ENCODE peak calls at places on chromosomes 12 and 14, in four cellular contexts. W is foreskin keratinocyte; K is ovary; V is stimulated activated CD4-positive, alpha-beta T cell treated with anti-CD3 and anti-CD28 coated beads, Interleukin-12 subunit alpha, Interleukin-12 subunit beta, amount 100 ng/mL, for 4 hours. U is an unnamed sample.

GRCh38 chr12:93780115-93780641 is 103.0 kb downstream of the CRADD start:
- DNase-seq in W (no peak), V (no peak), K (no peak), U (no peak)

GRCh38 chr12:47821346-47821706 is 1.6 kb upstream of the HDAC7 start:
- DNase-seq in W (no peak), V (no peak), K (no peak), U (no peak)

GRCh38 chr14:66735853-66736252 is 227.9 kb downstream of the GPHN start:
- DNase-seq in K (no peak), W (no peak), V (no peak), U (no peak)

GRCh38 chr12:48198619-48198973 is 4.5 kb downstream of the OR10AD1 start:
- DNase-seq in K (peak; percentile 67), V (peak; percentile 19), W (no peak), U (no peak)

GRCh38 chr14:106738075-106738474 is 1211.7 kb downstream of the TMEM121 start:
- DNase-seq in K (no peak), V (no peak), W (no peak), U (no peak)

GRCh38 chr12:47862881-47863280 is 41.9 kb downstream of the VDR start:
- DNase-seq in K (no peak), V (no peak), W (no peak), U (no peak)

GRCh38 chr14:74907744-74908143 is 15.3 kb downstream of the RPS6KL1 start:
- DNase-seq in K (peak; percentile 30), W (no peak), V (no peak), U (no peak)

GRCh38 chr14:88005978-88006851 is 1.3 kb downstream of the GPR65 start:
- DNase-seq in K (no peak), W (no peak), V (peak; percentile 47), U (no peak)

GRCh38 chr14:101351146-101351545 is 210.1 kb upstream of the DIO3 start:
- DNase-seq in W (no peak), V (no peak), K (no peak), U (no peak)

GRCh38 chr12:76183459-76184186 is 99.1 kb upstream of the NAP1L1 start:
- DNase-seq in V (peak; percentile 24), W (peak; percentile 96), K (no peak), U (no peak)

GRCh38 chr14:85102591-85102990 is 427.4 kb upstream of the FLRT2 start:
- DNase-seq in V (no peak), W (no peak), K (no peak), U (no peak)

GRCh38 chr14:100767003-100767787 is 40.5 kb downstream of the DLK1 start:
- DNase-seq in W (no peak), V (no peak), K (no peak), U (no peak)

GRCh38 chr12:95116773-95117172 is 43.4 kb upstream of the NR2C1 start:
- DNase-seq in K (no peak), W (peak; percentile 97), V (no peak), U (no peak)

GRCh38 chr12:33439587-33440011 is at the start of gene SYT10:
- DNase-seq in V (no peak), W (peak; percentile 4), K (no peak), U (peak; percentile 74)

GRCh38 chr12:101832030-101832429 is 1.3 kb upstream of the GNPTAB start:
- DNase-seq in K (no peak), V (no peak), W (no peak), U (no peak)

GRCh38 chr12:26524862-26525465 is 308.0 kb downstream of the ITPR2 start:
- DNase-seq in V (no peak), W (peak; percentile 7), K (no peak), U (no peak)

GRCh38 chr14:23114669-23115491 is 4.2 kb downstream of the CEBPE start:
- DNase-seq in K (no peak), W (peak; percentile 95), V (no peak), U (no peak)

GRCh38 chr12:109523071-109523470 is 45.6 kb downstream of the UBE3B start:
- DNase-seq in K (no peak), W (no peak), V (no peak), U (peak; percentile 47)

GRCh38 chr12:65728913-65729793 is 95.1 kb upstream of the HMGA2 start:
- DNase-seq in K (no peak), W (no peak), V (no peak), U (no peak)

GRCh38 chr12:100908501-100908900 is 113.9 kb downstream of the ANO4 start:
- DNase-seq in K (no peak), V (no peak), W (peak; percentile 32), U (no peak)

GRCh38 chr14:28763914-28764848 is 2.4 kb upstream of the FOXG1 start:
- DNase-seq in K (no peak), V (no peak), W (no peak), U (peak; percentile 46)

GRCh38 chr12:78229491-78230209 is 399.0 kb downstream of the NAV3 start:
- DNase-seq in V (peak; percentile 0), W (no peak), K (peak; percentile 37), U (no peak)

GRCh38 chr12:56257491-56258067 is 605 bp downstream of the ANKRD52 start:
- DNase-seq in K (no peak), V (no peak), W (no peak), U (peak; percentile 14)

GRCh38 chr14:59534361-59534987 is 42.1 kb downstream of the CCDC175 start:
- DNase-seq in V (no peak), W (no peak), K (no peak), U (no peak)

GRCh38 chr14:68528031-68528687 is 264.7 kb downstream of the ZFP36L1 start:
- DNase-seq in K (no peak), V (no peak), W (no peak), U (no peak)

GRCh38 chr12:100974747-100975146 is 180.2 kb downstream of the ANO4 start:
- DNase-seq in W (no peak), V (no peak), K (no peak), U (no peak)

GRCh38 chr14:100471451-100472093 is 115.6 kb downstream of the BEGAIN start:
- DNase-seq in K (no peak), W (no peak), V (no peak), U (peak; percentile 84)

GRCh38 chr12:130281157-130281799 is 56.4 kb upstream of the PIWIL1 start:
- DNase-seq in W (no peak), K (peak; percentile 20), V (peak; percentile 37), U (no peak)

GRCh38 chr14:23660290-23661226 is 24.4 kb downstream of the DHRS2 start:
- DNase-seq in K (peak; percentile 82), W (no peak), V (no peak), U (no peak)

GRCh38 chr12:104662203-104662602 is 205.5 kb downstream of the CHST11 start:
- DNase-seq in V (no peak), K (no peak), W (no peak), U (no peak)

GRCh38 chr12:54364413-54364812 is at the start of gene GPR84:
- DNase-seq in V (no peak), W (no peak), K (no peak), U (no peak)

GRCh38 chr14:96986701-96987474 is 189.7 kb downstream of the VRK1 start:
- DNase-seq in K (no peak), W (no peak), V (no peak), U (no peak)

GRCh38 chr12:74489543-74489942 is 48.1 kb upstream of the ATXN7L3B start:
- DNase-seq in W (no peak), V (no peak), K (no peak), U (no peak)

GRCh38 chr12:20620311-20620710 is 74.8 kb upstream of the SLCO1C1 start:
- DNase-seq in V (no peak), W (no peak), K (no peak), U (no peak)

GRCh38 chr12:13591488-13591887 is 389.9 kb downstream of the GRIN2B start:
- DNase-seq in W (no peak), K (no peak), V (no peak), U (no peak)

GRCh38 chr12:130872179-130873096 is 572 bp downstream of the RAN start:
- DNase-seq in V (peak; percentile 45), W (no peak), K (peak; percentile 48), U (peak; percentile 17)

GRCh38 chr14:63026491-63026890 is 18.8 kb downstream of the KCNH5 start:
- DNase-seq in K (no peak), W (no peak), V (no peak), U (no peak)